ENCODE peak calls at places on chromosome 21, in nine cellular contexts. V is nephron progenitor cell, W is WTC11, D is right lobe of liver, F is psoas muscle, Z is cardiac fibroblast, C is mesothelial cell of epicardium, Q is testis, S is left ventricle myocardium inferior. G is an unnamed sample.

GRCh38 chr21:35504277-35504676 is 455.2 kb upstream of the RUNX1 start:
- DNase-seq in Z (peak), F (no peak), S (no peak), D (no peak), C (no peak), V (no peak), Q (no peak), W (no peak), G (no peak)

GRCh38 chr21:25396135-25396711 is 211.1 kb downstream of the MRPL39 start:
- DNase-seq in Q (no peak), V (no peak), D (no peak), W (no peak), C (no peak), Z (no peak), S (no peak), F (no peak), G (no peak)

GRCh38 chr21:25550805-25551204 is 56.5 kb downstream of the MRPL39 start:
- DNase-seq in V (no peak), Q (no peak), W (no peak), D (no peak), S (no peak), F (no peak), C (no peak), Z (no peak), G (no peak)

GRCh38 chr21:35346697-35347096 is 297.6 kb upstream of the RUNX1 start:
- DNase-seq in Q (no peak), S (no peak), Z (no peak), D (no peak), C (no peak), F (no peak), W (no peak), V (no peak), G (no peak)

GRCh38 chr21:16476056-16476850 is 746.5 kb downstream of the USP25 start:
- DNase-seq in V (no peak), Z (peak), Q (no peak), D (no peak), F (no peak), C (no peak), W (no peak), S (no peak), G (no peak)

GRCh38 chr21:33976082-33976979 is 60.7 kb upstream of the ATP5PO start:
- DNase-seq in F (no peak), Z (peak), C (peak), D (no peak), Q (no peak), V (no peak), W (no peak), S (peak), G (peak)

GRCh38 chr21:33801424-33802405 is 113.9 kb downstream of the ATP5PO start:
- DNase-seq in W (peak), F (peak), S (no peak), D (peak), V (no peak), Z (no peak), C (no peak), Q (no peak), G (no peak)

GRCh38 chr21:37381883-37382585 is 15.5 kb downstream of the DYRK1A start:
- DNase-seq in W (no peak), D (no peak), Z (no peak), V (no peak), C (no peak), S (no peak), F (no peak), Q (no peak), G (no peak)

GRCh38 chr21:45040114-45040715 is 34.2 kb upstream of the ADARB1 start:
- DNase-seq in F (no peak), W (no peak), S (no peak), V (no peak), C (no peak), Z (no peak), D (no peak), Q (no peak), G (no peak)

GRCh38 chr21:35857082-35857481 is 203.2 kb downstream of the SETD4 start:
- DNase-seq in D (no peak), V (no peak), Q (no peak), W (no peak), S (no peak), F (no peak), C (no peak), Z (no peak), G (no peak)

GRCh38 chr21:35208117-35208516 is 159.0 kb upstream of the RUNX1 start:
- DNase-seq in Q (no peak), C (no peak), Z (no peak), W (no peak), D (no peak), F (no peak), S (no peak), V (no peak), G (no peak)

GRCh38 chr21:44872568-44873355 is 728 bp downstream of the PTTG1IP start:
- DNase-seq in C (peak), F (peak), S (peak), V (peak), D (no peak), Z (peak), Q (peak), W (no peak), G (no peak)

GRCh38 chr21:15896501-15896900 is 166.7 kb downstream of the USP25 start:
- DNase-seq in Z (no peak), W (no peak), V (no peak), S (no peak), C (no peak), F (no peak), D (no peak), Q (no peak), G (no peak)

GRCh38 chr21:17726047-17726446 is 93.1 kb downstream of the C21orf91 start:
- DNase-seq in S (no peak), W (no peak), D (no peak), C (no peak), Z (no peak), Q (no peak), F (no peak), V (no peak), G (no peak)

GRCh38 chr21:34800797-34801518 is 132.2 kb downstream of the CLIC6 start:
- DNase-seq in D (no peak), V (no peak), Q (no peak), S (no peak), C (no peak), Z (peak), F (no peak), W (no peak), G (no peak)

GRCh38 chr21:17911628-17912027 is 92.5 kb upstream of the C21orf91 start:
- DNase-seq in D (no peak), F (no peak), Z (no peak), S (no peak), V (no peak), Q (no peak), C (no peak), W (no peak), G (no peak)

GRCh38 chr21:39625211-39625895 is 12.6 kb downstream of the B3GALT5 start:
- DNase-seq in Z (no peak), F (no peak), C (no peak), V (no peak), S (no peak), W (no peak), D (no peak), Q (no peak), G (no peak)

GRCh38 chr21:33901421-33902288 is 13.9 kb downstream of the ATP5PO start:
- DNase-seq in D (peak), C (no peak), W (peak), F (no peak), V (peak), Q (peak), Z (peak), S (no peak), G (no peak)

GRCh38 chr21:46551636-46552241 is 53.1 kb downstream of the S100B start:
- DNase-seq in C (no peak), S (no peak), Q (no peak), F (peak), D (no peak), W (peak), V (no peak), Z (no peak), G (peak)

GRCh38 chr21:38942617-38943245 is 137.0 kb downstream of the ETS2 start:
- DNase-seq in D (no peak), F (no peak), Q (no peak), C (no peak), S (no peak), W (no peak), Z (no peak), V (no peak), G (no peak)

GRCh38 chr21:42233067-42233981 is 14.4 kb downstream of the ABCG1 start:
- DNase-seq in C (no peak), V (no peak), Q (peak), F (peak), S (peak), W (peak), D (peak), Z (peak), G (peak)
- TF ChIP-seq CTCF in C (no peak), V (no peak), Q (peak), F (peak), S (peak), W (no peak), D (peak), Z (peak), G (peak)

GRCh38 chr21:28795251-28795650 is 197.4 kb downstream of the LTN1 start:
- DNase-seq in F (no peak), Z (no peak), C (no peak), V (no peak), S (no peak), W (no peak), D (no peak), Q (no peak), G (no peak)

GRCh38 chr21:28790335-28790734 is 202.3 kb downstream of the LTN1 start:
- DNase-seq in S (no peak), Q (no peak), F (no peak), D (no peak), V (no peak), Z (no peak), C (no peak), W (no peak), G (no peak)

GRCh38 chr21:28791595-28792282 is 200.9 kb downstream of the LTN1 start:
- DNase-seq in W (no peak), C (no peak), Z (no peak), F (no peak), Q (no peak), S (no peak), V (no peak), D (no peak), G (no peak)

GRCh38 chr21:28794341-28794970 is 198.2 kb downstream of the LTN1 start:
- DNase-seq in D (no peak), S (no peak), C (no peak), W (no peak), Z (no peak), F (no peak), Q (no peak), V (no peak), G (no peak)

DNA sequence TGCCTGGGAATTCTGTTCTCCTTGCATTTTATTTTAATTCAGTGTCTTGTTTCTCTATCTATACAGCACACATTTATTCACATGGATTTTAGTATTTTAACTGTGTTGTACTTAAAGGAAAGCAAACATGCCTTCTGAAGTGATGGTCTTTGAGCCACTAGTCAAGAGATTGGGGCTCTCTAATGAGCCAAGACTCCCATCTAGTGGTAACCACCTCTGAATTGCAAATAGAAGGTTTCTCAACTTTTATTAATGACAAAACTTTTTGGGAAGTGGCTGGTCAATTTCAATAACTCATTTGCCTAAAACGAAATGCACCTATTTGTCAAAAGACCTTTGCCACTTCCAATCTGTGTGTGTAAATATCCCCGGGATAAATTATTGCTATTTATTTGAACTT is 199.6 kb downstream of the LTN1 start:
- DNase-seq in Z (peak), F (no peak), Q (no peak), V (no peak), S (no peak), C (no peak), W (no peak), D (no peak), G (no peak)
- TF ChIP-seq CTCF in Z (peak), F (peak), Q (no peak), V (no peak), S (peak), C (no peak), W (peak), D (peak), G (no peak)

GRCh38 chr21:43658094-43658725 is 1.1 kb downstream of the HSF2BP start:
- DNase-seq in F (no peak), Q (peak), S (no peak), Z (no peak), D (no peak), W (no peak), V (no peak), C (no peak), G (no peak)

GRCh38 chr21:43657355-43658093 is 1.8 kb downstream of the HSF2BP start:
- DNase-seq in Q (no peak), C (no peak), W (no peak), Z (no peak), S (peak), D (no peak), F (peak), V (no peak), G (no peak)

GRCh38 chr21:43658769-43659135 is 536 bp downstream of the HSF2BP start:
- DNase-seq in V (no peak), Z (no peak), D (peak), Q (no peak), F (peak), W (no peak), C (no peak), S (peak), G (no peak)

GRCh38 chr21:43662286-43662685 is 2.9 kb downstream of the RRP1B start:
- DNase-seq in Q (no peak), V (no peak), Z (no peak), C (no peak), W (no peak), D (no peak), S (no peak), F (no peak), G (no peak)

DNA sequence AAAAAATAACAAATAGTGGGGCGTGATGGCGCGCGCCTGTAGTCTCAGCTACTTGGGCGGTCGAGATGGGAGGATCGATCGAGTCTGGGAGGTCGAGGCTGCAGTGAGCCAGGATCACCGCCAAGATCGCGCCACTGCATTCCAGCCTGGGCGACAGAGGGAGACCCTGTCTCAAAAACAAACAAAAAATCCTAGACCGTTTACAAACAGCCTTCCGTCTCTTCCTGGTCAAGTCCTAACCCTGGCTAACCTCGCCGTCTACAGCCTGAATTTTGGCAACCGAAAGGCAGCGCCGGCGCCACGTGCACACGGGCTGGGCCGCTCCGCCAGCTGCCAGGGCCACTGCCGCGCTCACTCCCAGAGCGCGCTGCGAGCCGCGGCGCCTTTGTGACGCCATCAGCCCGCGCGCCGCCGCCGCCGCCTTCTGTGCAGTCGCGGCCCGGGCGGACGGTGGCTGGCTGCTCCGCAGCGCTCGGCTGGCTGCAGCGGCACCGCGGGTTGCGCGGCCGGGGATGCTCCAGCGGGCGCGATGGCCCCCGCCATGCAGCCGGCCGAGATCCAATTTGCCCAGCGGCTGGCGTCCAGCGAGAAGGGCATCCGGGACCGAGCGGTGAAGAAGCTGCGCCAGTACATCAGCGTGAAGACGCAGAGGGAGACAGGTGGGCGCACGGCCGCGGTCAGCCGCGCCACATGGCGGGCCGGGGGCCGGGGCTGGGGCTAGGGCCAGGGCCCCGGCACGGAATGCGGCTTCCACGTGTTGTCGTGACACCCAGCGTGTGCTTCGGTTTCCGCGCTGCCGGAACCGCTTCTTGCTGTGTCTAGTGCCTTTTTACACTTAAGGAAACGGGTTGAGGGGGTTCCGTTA is at the start of the genes HSF2BP and RRP1B:
- DNase-seq in D (peak), V (peak), C (peak), W (peak), Q (peak), S (peak), F (peak), Z (peak), G (peak)
- TF ChIP-seq CTCF in D (no peak), V (no peak), C (no peak), W (no peak), Q (peak), S (no peak), F (no peak), Z (no peak), G (no peak)

GRCh38 chr21:32687946-32688345 is 39.9 kb downstream of the SYNJ1 start:
- DNase-seq in Q (no peak), V (no peak), W (no peak), D (no peak), C (no peak), F (no peak), Z (no peak), S (no peak), G (no peak)
- TF ChIP-seq CTCF in Q (no peak), V (no peak), W (no peak), D (no peak), C (no peak), F (no peak), Z (no peak), S (peak), G (no peak)

DNA sequence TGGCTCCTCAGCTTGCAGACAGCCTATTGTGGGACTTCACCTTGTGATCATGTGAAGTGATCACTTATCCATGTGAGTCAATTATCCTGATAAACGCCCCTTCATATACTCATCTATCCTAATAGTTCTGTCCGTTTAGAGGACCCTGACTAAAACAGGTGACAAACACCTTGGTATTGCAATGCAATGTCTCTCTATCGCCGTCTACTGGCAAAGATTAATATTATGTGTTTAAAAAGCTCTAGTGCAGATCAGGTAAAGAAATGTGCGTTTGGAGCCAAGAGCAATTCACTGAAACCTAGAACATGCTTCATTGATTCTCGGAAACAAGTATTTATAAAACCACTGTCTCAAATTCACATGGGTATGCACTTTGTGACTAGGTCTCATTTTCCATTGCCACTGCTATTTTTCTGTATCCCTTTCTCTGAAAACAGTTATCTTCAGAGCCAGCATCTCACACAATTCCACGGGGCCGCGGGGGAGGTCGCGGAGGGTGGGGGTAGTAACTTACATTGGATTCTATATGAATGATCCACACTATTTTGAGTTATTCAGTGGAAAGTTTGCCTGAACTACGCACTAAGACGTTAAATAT is 554.6 kb upstream of the NCAM2 start:
- DNase-seq in C (no peak), Z (no peak), W (no peak), F (no peak), S (no peak), D (no peak), V (peak), Q (no peak), G (no peak)
- TF ChIP-seq CTCF in C (peak), Z (peak), W (peak), F (no peak), S (peak), D (peak), V (peak), Q (peak), G (no peak)

GRCh38 chr21:41361053-41361785 is 608 bp upstream of the MX2 start:
- DNase-seq in D (peak), Q (no peak), F (no peak), Z (no peak), W (no peak), V (no peak), C (peak), S (no peak), G (no peak)

GRCh38 chr21:41358193-41359166 is 3.3 kb upstream of the MX2 start:
- DNase-seq in W (no peak), V (no peak), D (peak), Z (no peak), F (no peak), Q (no peak), C (peak), S (no peak), G (no peak)

GRCh38 chr21:41361786-41362604 is at the start of gene MX2:
- DNase-seq in W (no peak), Z (peak), D (peak), S (peak), Q (peak), F (peak), C (peak), V (no peak), G (peak)

GRCh38 chr21:41359289-41359688 is 2.5 kb upstream of the MX2 start:
- DNase-seq in Q (no peak), V (no peak), C (peak), Z (no peak), F (no peak), S (no peak), D (peak), W (peak), G (no peak)

GRCh38 chr21:41360072-41360821 is 1.6 kb upstream of the MX2 start:
- DNase-seq in Z (peak), D (peak), C (peak), W (peak), Q (no peak), S (peak), F (peak), V (no peak), G (no peak)
- TF ChIP-seq CTCF in Z (no peak), D (no peak), C (no peak), W (no peak), Q (no peak), S (peak), F (no peak), V (no peak), G (no peak)

DNA sequence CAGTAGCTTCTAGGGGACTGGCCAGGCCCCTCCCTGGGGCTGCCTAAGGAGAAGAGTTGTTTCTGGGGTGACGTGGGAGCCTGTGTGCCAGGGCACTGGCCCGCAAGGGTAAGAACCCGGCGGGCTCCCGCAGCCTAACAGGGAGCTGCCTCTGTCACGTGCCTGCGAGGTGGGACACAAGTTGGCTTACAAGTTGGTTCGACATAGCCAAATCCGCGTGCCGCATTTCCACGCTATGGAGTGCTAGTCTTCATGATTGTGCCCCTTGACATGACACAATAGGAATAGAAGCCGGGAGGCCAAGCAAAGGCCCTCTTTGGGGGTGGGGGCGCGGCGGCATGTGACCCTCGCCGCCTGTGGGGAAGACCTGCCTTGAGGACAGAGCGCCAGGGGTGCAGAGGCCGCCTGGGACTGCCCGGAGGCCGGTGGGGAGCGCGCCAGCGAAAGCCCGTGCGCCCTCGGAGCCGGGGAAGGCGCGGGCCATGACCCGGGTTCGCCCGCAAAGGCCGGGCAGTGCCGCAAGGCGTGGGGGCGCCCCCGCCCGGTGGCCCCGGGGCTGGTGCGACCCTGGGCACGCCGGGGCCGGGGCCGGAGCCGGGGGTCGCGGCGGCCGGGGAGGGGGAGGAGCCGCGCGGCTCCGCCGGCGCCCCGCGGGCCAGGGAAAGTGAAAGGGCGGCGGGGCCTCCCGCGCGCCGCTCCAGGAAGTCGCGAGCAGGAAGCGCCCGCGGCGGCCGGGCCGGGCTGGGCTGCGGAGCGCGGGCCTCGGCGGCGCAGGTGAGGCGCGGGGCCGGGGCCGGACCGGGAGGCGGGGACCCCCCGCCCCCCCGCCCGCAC is at the start of gene SLC37A1:
- DNase-seq in W (peak), D (peak), F (peak), Z (no peak), S (no peak), Q (peak), C (no peak), V (peak), G (peak)
- TF ChIP-seq CTCF in W (no peak), D (no peak), F (no peak), Z (no peak), S (no peak), Q (no peak), C (no peak), V (no peak), G (no peak)

G was measured in CD8-positive, alpha-beta T cell.